ENCODE peak calls at places on chromosomes 1 and 21, in six cellular contexts. I is brain microvascular endothelial cell, D is cardiac muscle cell, B is PC-9, W is right atrium auricular region, M is heart left ventricle. O is an unnamed sample.
A peak's percentile ranks its signal among the peaks of the same experiment; 100 is the strongest.

GRCh38 chr1:241934181-241934815 is 23.3 kb upstream of the BECN2 start:
- DNase-seq in I (peak; percentile 27), W (no peak), D (peak; percentile 2), M (no peak), B (no peak), O (no peak)

GRCh38 chr1:24147194-24147593 is 4.3 kb upstream of the IL22RA1 start:
- DNase-seq in M (no peak), B (no peak), I (no peak), W (no peak), D (no peak), O (no peak)

GRCh38 chr1:228349701-228350171 is 56.9 kb downstream of the TRIM11 start:
- DNase-seq in W (no peak), B (no peak), M (no peak), D (no peak), I (no peak), O (no peak)

GRCh38 chr21:42063206-42063577 is 7.9 kb upstream of the UMODL1 start:
- DNase-seq in M (no peak), D (no peak), B (no peak), W (no peak), I (no peak), O (no peak)

GRCh38 chr1:162213281-162213909 is 143.9 kb downstream of the NOS1AP start:
- DNase-seq in I (no peak), W (no peak), B (peak; percentile 63), D (peak; percentile 52), M (peak; percentile 44), O (no peak)

GRCh38 chr1:248821641-248822040 is 4.1 kb downstream of the SH3BP5L start:
- DNase-seq in B (no peak), I (no peak), W (peak; percentile 52), D (no peak), M (no peak), O (no peak)

GRCh38 chr1:6889875-6890480 is 104.7 kb downstream of the CAMTA1 start:
- DNase-seq in I (peak; percentile 60), B (no peak), W (no peak), M (peak; percentile 39), D (peak; percentile 74), O (peak; percentile 39)

GRCh38 chr1:34538481-34538880 is 216.4 kb upstream of the GJB5 start:
- DNase-seq in B (no peak), D (no peak), M (no peak), W (no peak), I (no peak), O (no peak)

GRCh38 chr1:211698161-211699026 is 23.0 kb upstream of the NEK2 start:
- DNase-seq in I (peak; percentile 54), M (peak; percentile 64), W (peak; percentile 66), B (peak; percentile 51), D (peak; percentile 83), O (peak; percentile 12)

GRCh38 chr1:54335396-54336056 is 70.7 kb downstream of the SSBP3 start:
- DNase-seq in W (peak; percentile 88), I (peak; percentile 83), M (peak; percentile 84), D (no peak), B (no peak), O (no peak)

GRCh38 chr1:245014247-245015029 is 140.3 kb upstream of the KIF26B start:
- DNase-seq in B (no peak), I (no peak), D (no peak), M (no peak), W (no peak), O (no peak)

GRCh38 chr21:36700295-36700960 is 1.5 kb downstream of the SIM2 start:
- DNase-seq in I (no peak), M (no peak), D (no peak), W (no peak), B (no peak), O (no peak)

GRCh38 chr21:36698160-36699025 is 522 bp upstream of the SIM2 start:
- DNase-seq in D (peak; percentile 46), I (no peak), M (no peak), W (no peak), B (peak; percentile 63), O (no peak)

GRCh38 chr21:36697473-36698159 is 1.3 kb upstream of the SIM2 start:
- DNase-seq in W (no peak), D (no peak), I (no peak), M (no peak), B (no peak), O (no peak)

GRCh38 chr21:36699546-36700294 is 805 bp downstream of the SIM2 start:
- DNase-seq in B (no peak), I (no peak), W (no peak), D (no peak), M (no peak), O (no peak)

DNA sequence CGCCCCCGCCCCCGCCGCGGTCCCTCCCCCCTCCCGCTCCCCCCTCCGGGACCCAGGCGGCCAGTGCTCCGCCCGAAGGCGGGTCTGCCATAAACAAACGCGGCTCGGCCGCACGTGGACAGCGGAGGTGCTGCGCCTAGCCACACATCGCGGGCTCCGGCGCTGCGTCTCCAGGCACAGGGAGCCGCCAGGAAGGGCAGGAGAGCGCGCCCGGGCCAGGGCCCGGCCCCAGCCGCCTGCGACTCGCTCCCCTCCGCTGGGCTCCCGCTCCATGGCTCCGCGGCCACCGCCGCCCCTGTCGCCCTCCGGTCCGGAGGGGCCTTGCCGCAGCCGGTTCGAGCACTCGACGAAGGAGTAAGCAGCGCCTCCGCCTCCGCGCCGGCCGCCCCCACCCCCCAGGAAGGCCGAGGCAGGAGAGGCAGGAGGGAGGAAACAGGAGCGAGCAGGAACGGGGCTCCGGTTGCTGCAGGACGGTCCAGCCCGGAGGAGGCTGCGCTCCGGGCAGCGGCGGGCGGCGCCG is at the start of gene SIM2:
- DNase-seq in M (no peak), D (peak; percentile 61), W (no peak), I (no peak), B (peak; percentile 60), O (no peak)
- H3K4me3 ChIP-seq in M (peak within 1 kb of the TSS; percentile 52), D (peak within 1 kb of the TSS; percentile 37), W (peak within 1 kb of the TSS; percentile 50), I (no peak within 1 kb of the TSS), B (peak within 1 kb of the TSS; percentile 87), O (peak within 1 kb of the TSS; percentile 47)

DNA sequence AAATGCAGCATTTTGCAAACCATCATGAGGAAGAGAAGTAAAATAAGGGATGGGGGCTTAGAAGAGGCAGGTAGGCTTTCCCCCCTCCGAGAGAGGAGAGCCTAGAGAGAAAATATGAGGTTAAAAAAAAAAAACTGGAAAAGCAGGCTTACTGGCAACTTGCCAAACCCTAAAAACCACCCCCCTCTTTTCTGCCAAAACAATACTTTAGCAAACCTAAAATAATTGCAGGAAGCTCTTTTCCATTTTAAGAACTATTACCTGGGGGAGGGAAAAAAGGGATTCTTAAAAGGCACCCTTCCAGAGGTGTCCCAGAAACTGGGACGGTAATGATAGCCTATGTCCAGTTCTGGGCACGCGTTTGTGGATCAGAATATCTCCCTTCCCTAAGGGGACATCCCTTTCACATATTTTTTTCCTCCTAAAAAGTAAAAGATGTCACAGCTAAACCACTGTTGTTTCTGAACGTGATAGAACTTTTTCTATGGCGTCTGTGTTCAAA is 1.2 kb upstream of the NFIA start:
- DNase-seq in M (no peak), B (peak; percentile 35), I (no peak), W (no peak), D (peak; percentile 3), O (no peak)
- H3K4me3 ChIP-seq in M (peak overlapping the region; percentile 86), B (peak overlapping the region; percentile 90), I (peak overlapping the region; percentile 80), W (peak overlapping the region; percentile 95), D (peak overlapping the region; percentile 95), O (peak overlapping the region; percentile 83)

GRCh38 chr1:28437924-28438699 is 67.7 kb upstream of the RCC1 start:
- DNase-seq in B (peak; percentile 93), W (peak; percentile 84), I (peak; percentile 89), D (peak; percentile 93), M (peak; percentile 81), O (peak; percentile 98)

GRCh38 chr1:28441674-28442073 is 64.2 kb upstream of the RCC1 start:
- DNase-seq in I (peak; percentile 40), W (no peak), B (no peak), M (no peak), D (no peak), O (no peak)

GRCh38 chr1:28436211-28436769 is 66.8 kb downstream of the PHACTR4 start:
- DNase-seq in B (no peak), I (no peak), M (no peak), W (no peak), D (no peak), O (no peak)

GRCh38 chr1:28439320-28439719 is 66.5 kb upstream of the RCC1 start:
- DNase-seq in I (no peak), B (no peak), W (no peak), M (no peak), D (no peak), O (no peak)

GRCh38 chr1:28437260-28437923 is 67.9 kb downstream of the PHACTR4 start:
- DNase-seq in D (no peak), B (peak; percentile 62), I (peak; percentile 80), M (no peak), W (no peak), O (peak; percentile 41)
- H3K4me3 ChIP-seq in D (no peak overlapping the region), B (no peak overlapping the region), I (no peak overlapping the region), M (peak overlapping the region; percentile 52), W (peak overlapping the region; percentile 41), O (peak overlapping the region; percentile 44)

GRCh38 chr1:117267232-117267774 is 56.6 kb upstream of the VTCN1 start:
- DNase-seq in I (no peak), W (no peak), M (no peak), B (peak; percentile 66), D (no peak), O (no peak)
- H3K4me3 ChIP-seq in I (no peak overlapping the region), W (no peak overlapping the region), M (no peak overlapping the region), B (no peak overlapping the region), D (no peak overlapping the region), O (no peak overlapping the region)

DNA sequence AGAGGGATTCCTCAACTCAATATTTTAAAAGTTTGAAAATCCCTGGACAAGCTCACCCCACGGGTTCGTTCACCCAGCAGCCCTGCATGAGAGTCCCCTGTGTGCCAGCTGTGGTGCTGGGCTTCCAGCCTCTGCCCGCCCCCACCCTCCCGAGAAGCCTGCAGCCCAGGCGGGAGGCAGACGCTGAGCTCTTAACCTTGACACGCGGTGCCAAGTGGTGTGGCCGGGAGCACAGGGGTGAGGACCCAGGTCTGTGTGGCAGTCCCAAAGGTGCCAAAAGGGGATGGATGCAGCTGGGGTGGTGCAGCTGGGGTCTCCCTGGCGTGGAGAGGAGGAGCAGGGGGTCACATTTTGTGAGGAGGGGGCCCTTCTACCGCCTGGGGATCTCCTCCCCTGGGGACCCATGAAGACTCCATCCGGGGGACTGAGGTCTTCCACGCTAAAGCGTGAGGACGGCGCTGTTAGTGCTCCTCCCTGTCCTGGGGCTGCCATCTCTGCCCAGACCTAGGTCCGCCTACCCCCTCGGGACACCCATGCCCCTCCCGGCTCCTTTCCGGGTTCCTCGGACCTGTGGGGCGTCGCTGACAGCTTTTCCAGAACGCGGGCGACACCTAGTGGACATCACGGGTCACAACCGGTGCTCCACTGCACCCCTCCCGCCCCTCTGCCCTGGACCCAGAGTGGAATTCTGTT is 12.9 kb downstream of the PLA2G2F start:
- DNase-seq in M (peak; percentile 82), I (peak; percentile 48), W (peak; percentile 93), D (peak; percentile 83), B (peak; percentile 63), O (peak; percentile 30)
- H3K4me3 ChIP-seq in M (peak overlapping the region; percentile 48), I (peak overlapping the region; percentile 35), W (peak overlapping the region; percentile 50), D (peak overlapping the region; percentile 13), B (peak overlapping the region; percentile 21), O (peak overlapping the region; percentile 54)

GRCh38 chr1:22643381-22643780 is at the start of gene C1QC:
- DNase-seq in D (no peak), B (no peak), I (no peak), W (peak; percentile 62), M (peak; percentile 56), O (no peak)
- H3K4me3 ChIP-seq in D (no peak within 1 kb of the TSS), B (no peak within 1 kb of the TSS), I (no peak within 1 kb of the TSS), W (peak within 1 kb of the TSS; percentile 33), M (peak within 1 kb of the TSS; percentile 61), O (no peak within 1 kb of the TSS)

GRCh38 chr21:16533692-16534407 is 804.1 kb downstream of the USP25 start:
- DNase-seq in D (no peak), B (no peak), I (no peak), W (no peak), M (no peak), O (no peak)
- H3K4me3 ChIP-seq in D (no peak overlapping the region), B (no peak overlapping the region), I (peak overlapping the region; percentile 51), W (peak overlapping the region; percentile 50), M (peak overlapping the region; percentile 54), O (no peak overlapping the region)

GRCh38 chr1:177811461-177811860 is 158.4 kb downstream of the SEC16B start:
- DNase-seq in I (no peak), B (no peak), M (no peak), D (no peak), W (no peak), O (no peak)
- H3K4me3 ChIP-seq in I (no peak overlapping the region), B (no peak overlapping the region), M (no peak overlapping the region), D (no peak overlapping the region), W (no peak overlapping the region), O (no peak overlapping the region)